ENCODE peak calls at places on chromosomes 16 and 17, in seven cellular contexts. L, S, Y, A, T, O and D are unnamed samples.

GRCh38 chr17:48113201-48113676 is 5.7 kb downstream of the SNX11 start:
- DNase-seq in L (no peak), S (peak; percentile 66), Y (no peak), A (no peak), T (no peak), O (no peak), D (no peak)

GRCh38 chr17:66518677-66519076 is 216.3 kb downstream of the PRKCA start:
- DNase-seq in L (no peak), S (no peak), Y (no peak), A (no peak), T (no peak), O (no peak), D (no peak)

GRCh38 chr16:89869911-89870310 is 3.5 kb upstream of the TCF25 start:
- DNase-seq in L (no peak), S (no peak), Y (no peak), A (no peak), T (no peak), O (no peak), D (no peak)

GRCh38 chr16:84117482-84117843 is 721 bp upstream of the MBTPS1 start:
- DNase-seq in L (peak; percentile 45), S (peak; percentile 39), Y (no peak), A (no peak), T (peak; percentile 31), O (no peak), D (no peak)

GRCh38 chr17:74283371-74283673 is 9.3 kb downstream of the DNAI2 start:
- DNase-seq in L (no peak), S (no peak), Y (no peak), A (no peak), T (no peak), O (no peak), D (no peak)

GRCh38 chr17:2718150-2718938 is 6.8 kb upstream of the CLUH start:
- DNase-seq in L (no peak), S (no peak), Y (no peak), A (no peak), T (no peak), O (no peak), D (no peak)

GRCh38 chr16:88303890-88304819 is 78.6 kb upstream of the ZNF469 start:
- DNase-seq in L (no peak), S (no peak), Y (peak; percentile 71), A (no peak), T (peak; percentile 98), O (no peak), D (peak; percentile 29)

GRCh38 chr17:67245073-67245693 is at the start of gene HELZ:
- DNase-seq in L (peak; percentile 88), S (peak; percentile 73), Y (peak; percentile 62), A (peak; percentile 36), T (peak; percentile 83), O (peak; percentile 83), D (peak; percentile 81)

GRCh38 chr17:59355030-59355694 is 23.7 kb downstream of the YPEL2 start:
- DNase-seq in L (no peak), S (no peak), Y (no peak), A (no peak), T (no peak), O (no peak), D (peak; percentile 64)

GRCh38 chr16:31460582-31461002 is 1.3 kb downstream of the ARMC5 start:
- DNase-seq in L (peak; percentile 67), S (no peak), Y (no peak), A (no peak), T (peak; percentile 73), O (no peak), D (no peak)

GRCh38 chr17:35557353-35557752 is 3.3 kb downstream of the SLFN14 start:
- DNase-seq in L (no peak), S (no peak), Y (no peak), A (no peak), T (no peak), O (no peak), D (peak; percentile 8)

GRCh38 chr16:87735270-87736002 is 30.4 kb downstream of the KLHDC4 start:
- DNase-seq in L (no peak), S (no peak), Y (no peak), A (no peak), T (no peak), O (no peak), D (no peak)

GRCh38 chr17:73588291-73589095 is 55.8 kb downstream of the SDK2 start:
- DNase-seq in L (no peak), S (peak; percentile 41), Y (no peak), A (no peak), T (no peak), O (no peak), D (no peak)

GRCh38 chr17:14593956-14594355 is 293.1 kb downstream of the HS3ST3B1 start:
- DNase-seq in L (no peak), S (no peak), Y (no peak), A (no peak), T (no peak), O (no peak), D (no peak)

GRCh38 chr16:22318690-22319358 is 21.6 kb downstream of the POLR3E start:
- DNase-seq in L (peak; percentile 55), S (peak; percentile 49), Y (no peak), A (no peak), T (peak; percentile 22), O (peak; percentile 38), D (no peak)

GRCh38 chr16:4591191-4591590 is 23.5 kb downstream of the UBALD1 start:
- DNase-seq in L (no peak), S (no peak), Y (no peak), A (no peak), T (no peak), O (no peak), D (no peak)

GRCh38 chr16:49280022-49280741 is 1.5 kb downstream of the CBLN1 start:
- DNase-seq in L (no peak), S (no peak), Y (no peak), A (no peak), T (no peak), O (no peak), D (peak; percentile 25)

GRCh38 chr17:15926039-15926740 is 18.7 kb upstream of the ADORA2B start:
- DNase-seq in L (no peak), S (no peak), Y (peak; percentile 59), A (no peak), T (no peak), O (peak; percentile 52), D (no peak)

GRCh38 chr16:15882563-15882962 is 5.8 kb downstream of the CEP20 start:
- DNase-seq in L (no peak), S (no peak), Y (no peak), A (no peak), T (no peak), O (no peak), D (no peak)

GRCh38 chr16:15880909-15881308 is 7.5 kb downstream of the CEP20 start:
- DNase-seq in L (no peak), S (no peak), Y (no peak), A (no peak), T (no peak), O (no peak), D (no peak)

GRCh38 chr16:15879255-15879804 is 9.1 kb downstream of the CEP20 start:
- DNase-seq in L (peak; percentile 91), S (no peak), Y (no peak), A (no peak), T (peak; percentile 96), O (no peak), D (no peak)

GRCh38 chr16:15881794-15882379 is 6.5 kb downstream of the CEP20 start:
- DNase-seq in L (no peak), S (no peak), Y (no peak), A (no peak), T (no peak), O (no peak), D (no peak)

GRCh38 chr16:15880434-15880833 is 8.0 kb downstream of the CEP20 start:
- DNase-seq in L (no peak), S (no peak), Y (no peak), A (no peak), T (no peak), O (no peak), D (no peak)
- TF ChIP-seq POLR2A in L (no peak), S (no peak), Y (no peak), A (no peak), T (no peak), O (no peak), D (no peak)

GRCh38 chr16:35450648-35451047 is 1991.2 kb downstream of the TP53TG3F start:
- DNase-seq in L (no peak), S (no peak), Y (no peak), A (no peak), T (no peak), O (no peak), D (no peak)
- H3K9me3 ChIP-seq in L (peaks cover 9% of the 10 kb centered on the region), S (no peaks in the 10 kb centered on the region), Y (no peaks in the 10 kb centered on the region), A (no peaks in the 10 kb centered on the region), T (peaks cover 39% of the 10 kb centered on the region), O (peaks cover 13% of the 10 kb centered on the region), D (no peaks in the 10 kb centered on the region)

GRCh38 chr17:63621684-63622570 is at the start of gene MAP3K3:
- DNase-seq in L (peak; percentile 100), S (peak; percentile 97), Y (peak; percentile 99), A (peak; percentile 99), T (peak; percentile 100), O (peak; percentile 99), D (peak; percentile 98)
- TF ChIP-seq POLR2A in L (peak; percentile 90), S (peak; percentile 67), Y (peak; percentile 84), A (peak; percentile 63), T (peak; percentile 60), O (peak; percentile 68), D (peak; percentile 56)

DNA sequence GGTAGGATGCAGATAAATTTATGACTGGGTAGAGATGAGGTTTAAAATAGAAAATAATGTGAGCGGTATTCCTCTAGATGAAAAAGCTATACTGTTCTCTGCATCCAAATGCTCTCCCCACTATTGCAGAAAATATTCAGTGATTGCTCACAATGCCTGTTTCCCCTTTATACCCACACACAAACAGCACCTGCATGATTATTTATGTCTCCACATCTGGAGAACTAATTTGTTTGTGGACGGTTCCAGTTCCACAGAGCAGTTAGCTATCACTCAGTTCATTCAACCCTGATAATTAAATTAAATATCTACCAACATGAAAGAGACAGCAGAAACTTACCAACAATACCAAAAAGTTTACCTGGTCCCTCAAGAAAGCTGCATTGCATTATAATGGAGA is 800.0 kb downstream of the CDH11 start:
- DNase-seq in L (no peak), S (no peak), Y (no peak), A (no peak), T (no peak), O (no peak), D (no peak)
- H3K9me3 ChIP-seq in L (no peaks in the 10 kb centered on the region), S (no peaks in the 10 kb centered on the region), Y (no peaks in the 10 kb centered on the region), A (no peaks in the 10 kb centered on the region), T (no peaks in the 10 kb centered on the region), O (no peaks in the 10 kb centered on the region), D (no peaks in the 10 kb centered on the region)

GRCh38 chr17:68790931-68791330 is 164.3 kb downstream of the ABCA8 start:
- DNase-seq in L (no peak), S (no peak), Y (no peak), A (no peak), T (no peak), O (no peak), D (no peak)

GRCh38 chr17:68792042-68792685 is 163.0 kb downstream of the ABCA8 start:
- DNase-seq in L (no peak), S (no peak), Y (no peak), A (no peak), T (peak; percentile 51), O (no peak), D (no peak)

GRCh38 chr17:68789203-68789962 is 165.8 kb downstream of the ABCA8 start:
- DNase-seq in L (no peak), S (no peak), Y (no peak), A (no peak), T (no peak), O (no peak), D (no peak)

GRCh38 chr17:68792873-68793272 is 162.3 kb downstream of the ABCA8 start:
- DNase-seq in L (no peak), S (no peak), Y (no peak), A (no peak), T (no peak), O (no peak), D (no peak)

GRCh38 chr17:68790481-68790880 is 164.7 kb downstream of the ABCA8 start:
- DNase-seq in L (no peak), S (no peak), Y (no peak), A (no peak), T (no peak), O (no peak), D (no peak)
- TF ChIP-seq POLR2A in L (no peak), S (no peak), Y (no peak), A (no peak), T (no peak), O (no peak), D (no peak)